ENCODE peak calls at places on chromosome 9, in seven cellular contexts. D is stomach, W is adrenal gland, J is left ventricle myocardium inferior, Q is aorta, R is tibial artery, L is IMR-90. B is an unnamed sample. For H3K4me1 and H3K36me3, the result is how much of the 10 kb centered on the place peaks cover.

GRCh38 chr9:98129451-98129881 is 10.4 kb upstream of the TRIM14 start:
- DNase-seq in J (no peak), D (no peak), W (no peak), Q (no peak), R (no peak), L (peak), B (peak)

GRCh38 chr9:27726244-27727141 is 153.2 kb upstream of the C9orf72 start:
- DNase-seq in J (peak), L (peak), Q (peak), W (peak), D (peak), R (peak), B (peak)

GRCh38 chr9:90165281-90165680 is 477.3 kb downstream of the DIRAS2 start:
- DNase-seq in W (no peak), D (no peak), J (no peak), L (no peak), R (no peak), Q (no peak), B (peak)

GRCh38 chr9:72477862-72478564 is 43.4 kb upstream of the TMC1 start:
- DNase-seq in R (no peak), L (peak), W (no peak), Q (no peak), D (peak), J (no peak), B (peak)

GRCh38 chr9:107389617-107390071 is 99.9 kb downstream of the KLF4 start:
- DNase-seq in J (peak), L (peak), D (peak), W (peak), Q (peak), R (peak), B (peak)

GRCh38 chr9:89872426-89872912 is 267.7 kb downstream of the GADD45G start:
- DNase-seq in W (no peak), J (no peak), Q (no peak), D (peak), L (no peak), R (peak), B (no peak)

GRCh38 chr9:124511426-124511840 is 4.2 kb upstream of the NR5A1 start:
- DNase-seq in L (no peak), J (no peak), Q (no peak), R (no peak), D (no peak), W (no peak), B (no peak)

GRCh38 chr9:101449071-101449721 is 13.6 kb upstream of the ALDOB start:
- DNase-seq in Q (peak), J (peak), R (peak), W (peak), D (peak), L (peak), B (peak)

GRCh38 chr9:113695901-113696300 is 180.2 kb upstream of the ZNF618 start:
- DNase-seq in Q (no peak), R (no peak), J (no peak), W (no peak), D (no peak), L (no peak), B (no peak)

GRCh38 chr9:111621895-111622480 is 9.1 kb upstream of the DNAJC25 start:
- DNase-seq in L (peak), R (no peak), J (no peak), D (peak), Q (no peak), W (peak), B (peak)

GRCh38 chr9:89916001-89916635 is 311.3 kb downstream of the GADD45G start:
- DNase-seq in R (no peak), Q (no peak), L (no peak), J (no peak), W (no peak), D (no peak), B (no peak)

GRCh38 chr9:3526903-3527652 is 1.3 kb upstream of the RFX3 start:
- DNase-seq in J (no peak), L (peak), D (no peak), Q (peak), R (no peak), W (peak), B (peak)

DNA sequence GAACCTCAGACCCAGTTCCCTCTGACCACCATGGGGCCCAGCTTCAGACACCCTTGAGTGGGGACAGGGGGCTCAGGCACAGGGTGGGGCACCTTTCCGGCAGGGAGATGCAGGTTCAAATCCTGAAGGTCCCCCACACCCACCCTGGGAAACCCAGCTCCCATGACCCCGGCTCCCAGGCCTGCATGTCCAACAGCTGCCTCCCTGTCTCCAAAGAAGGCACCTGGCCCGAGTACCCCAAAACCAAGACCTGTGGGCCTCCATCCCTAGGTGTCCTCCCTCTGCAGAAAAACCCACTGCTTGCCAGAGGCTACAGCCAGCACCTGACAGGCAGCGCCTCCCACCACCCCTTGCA is 38.5 kb downstream of the VAV2 start:
- DNase-seq in R (no peak), J (no peak), D (no peak), W (no peak), L (no peak), Q (peak), B (no peak)
- H3K4me1 ChIP-seq in R (under half), J (under half), D (under half), W (under half), L (under half), Q (under half), B (under half)

DNA sequence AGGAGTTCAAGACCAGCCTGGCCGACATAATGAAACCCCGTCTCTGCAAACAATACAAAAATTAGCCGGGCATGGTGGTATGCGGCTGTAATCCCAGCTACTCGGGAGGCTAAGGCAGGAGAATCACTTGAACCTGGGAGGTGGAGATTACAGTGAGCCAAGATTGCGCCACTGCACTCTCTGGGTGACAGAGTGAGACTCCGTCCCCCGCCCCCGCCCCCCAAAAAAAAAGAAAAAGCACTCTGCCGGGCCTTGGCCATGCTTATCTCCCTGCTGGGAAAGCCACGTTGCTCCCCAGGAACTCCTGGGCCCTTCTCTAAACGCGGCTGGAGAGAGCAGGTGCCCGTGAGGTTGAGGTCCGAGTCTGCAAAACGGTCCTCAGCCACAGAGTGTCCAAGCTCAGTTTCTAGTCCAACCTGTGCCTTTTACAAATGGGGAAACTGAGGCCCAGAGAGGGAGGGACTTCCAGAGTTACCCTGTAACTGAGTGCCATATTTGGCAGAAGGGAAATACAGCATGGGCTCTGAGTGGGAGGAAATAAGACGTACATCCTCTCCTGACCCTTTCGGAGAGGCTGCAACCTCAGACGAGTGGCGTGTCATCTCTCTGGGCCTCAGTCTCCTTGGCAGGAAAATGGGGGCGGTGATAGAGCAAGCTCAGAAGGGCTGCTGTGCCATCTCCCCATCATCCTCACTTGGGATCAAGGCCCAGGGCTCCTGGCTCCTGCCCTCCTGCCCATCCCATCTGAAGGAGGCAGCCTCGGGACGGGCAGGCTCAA is 6.6 kb upstream of the PHYHD1 start:
- DNase-seq in Q (no peak), L (no peak), W (no peak), D (no peak), R (no peak), J (no peak), B (no peak)
- H3K36me3 ChIP-seq in Q (under half), L (under half), W (under half), D (half or more), R (under half), J (under half), B (under half)

GRCh38 chr9:131008563-131008908 is 438 bp upstream of the LAMC3 start:
- DNase-seq in J (no peak), R (no peak), W (no peak), D (no peak), Q (no peak), L (no peak), B (no peak)

GRCh38 chr9:131010482-131011273 is 1.7 kb downstream of the LAMC3 start:
- DNase-seq in J (no peak), R (no peak), Q (no peak), D (no peak), W (peak), L (no peak), B (no peak)

GRCh38 chr9:131008086-131008485 is 888 bp upstream of the LAMC3 start:
- DNase-seq in L (no peak), W (no peak), J (no peak), R (no peak), Q (no peak), D (no peak), B (no peak)

GRCh38 chr9:131011274-131012022 is 2.5 kb downstream of the LAMC3 start:
- DNase-seq in L (no peak), J (no peak), Q (no peak), D (no peak), W (peak), R (no peak), B (no peak)

DNA sequence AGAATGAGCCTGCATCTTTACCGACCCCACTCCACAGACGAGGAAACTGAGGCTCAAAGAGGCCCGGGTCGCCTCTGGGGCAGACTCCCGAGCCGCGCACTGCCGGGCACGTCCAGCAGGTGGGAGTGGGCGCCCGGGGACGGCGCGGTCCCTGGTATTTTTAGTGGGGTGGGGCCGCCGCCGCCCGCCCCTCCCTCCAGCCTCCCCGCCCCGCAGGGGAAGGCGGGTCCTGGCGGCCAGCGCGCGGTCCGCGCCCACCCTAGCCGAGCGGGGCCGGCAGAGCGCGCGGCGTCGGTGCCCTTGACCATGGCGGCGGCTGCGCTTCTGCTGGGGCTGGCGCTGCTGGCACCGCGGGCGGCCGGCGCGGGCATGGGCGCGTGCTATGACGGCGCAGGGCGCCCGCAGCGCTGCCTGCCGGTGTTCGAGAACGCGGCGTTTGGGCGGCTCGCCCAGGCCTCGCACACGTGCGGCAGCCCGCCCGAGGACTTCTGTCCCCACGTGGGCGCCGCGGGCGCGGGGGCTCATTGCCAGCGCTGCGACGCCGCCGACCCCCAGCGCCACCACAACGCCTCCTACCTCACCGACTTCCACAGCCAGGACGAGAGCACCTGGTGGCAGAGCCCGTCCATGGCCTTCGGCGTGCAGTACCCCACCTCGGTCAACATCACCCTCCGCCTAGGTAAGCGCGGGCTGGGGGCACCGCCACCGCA is at the start of gene LAMC3:
- DNase-seq in W (peak), Q (no peak), J (no peak), L (no peak), R (no peak), D (no peak), B (no peak)
- H3K4me3 ChIP-seq in W (peak), Q (peak), J (peak), L (peak), R (peak), D (peak), B (peak)

GRCh38 chr9:128393971-128394370 is 22.8 kb downstream of the URM1 start:
- DNase-seq in W (no peak), Q (no peak), D (no peak), J (no peak), R (no peak), L (no peak), B (no peak)

GRCh38 chr9:128390813-128391711 is 19.9 kb downstream of the URM1 start:
- DNase-seq in D (no peak), W (no peak), L (no peak), Q (no peak), R (no peak), J (no peak), B (no peak)

GRCh38 chr9:128391956-128392301 is 20.8 kb downstream of the URM1 start:
- DNase-seq in W (no peak), J (no peak), Q (no peak), L (no peak), R (no peak), D (no peak), B (no peak)

GRCh38 chr9:128393171-128393761 is 22.1 kb downstream of the URM1 start:
- DNase-seq in R (no peak), D (no peak), L (no peak), J (no peak), Q (no peak), W (no peak), B (no peak)

GRCh38 chr9:128392302-128393152 is 21.4 kb downstream of the URM1 start:
- DNase-seq in W (no peak), D (no peak), J (no peak), Q (no peak), L (no peak), R (no peak), B (no peak)
- H3K4me1 ChIP-seq in W (under half), D (under half), J (under half), Q (under half), L (under half), R (under half), B (under half)

DNA sequence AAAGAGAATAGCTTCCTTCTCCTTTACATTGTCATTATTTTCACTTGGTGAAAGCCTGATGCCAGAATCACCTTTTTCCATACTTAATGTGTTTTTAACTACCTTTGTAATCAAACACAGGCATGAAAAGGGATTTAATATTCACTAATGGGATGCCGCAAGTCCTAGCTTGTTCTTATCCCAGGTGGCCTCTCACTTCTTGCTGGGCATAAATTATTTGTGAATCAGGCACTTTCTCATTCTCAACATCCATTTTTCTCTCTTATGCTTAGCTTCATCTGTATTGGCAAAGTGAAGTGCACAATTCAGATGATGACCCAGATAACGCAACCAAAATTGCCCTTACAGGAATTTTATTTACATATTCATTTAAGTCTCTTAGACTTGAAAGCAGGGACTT is 10.9 kb downstream of the ACTL7B start:
- DNase-seq in D (no peak), R (no peak), J (no peak), L (no peak), W (no peak), Q (no peak), B (no peak)
- H3K36me3 ChIP-seq in D (under half), R (under half), J (under half), L (under half), W (under half), Q (under half), B (under half)

DNA sequence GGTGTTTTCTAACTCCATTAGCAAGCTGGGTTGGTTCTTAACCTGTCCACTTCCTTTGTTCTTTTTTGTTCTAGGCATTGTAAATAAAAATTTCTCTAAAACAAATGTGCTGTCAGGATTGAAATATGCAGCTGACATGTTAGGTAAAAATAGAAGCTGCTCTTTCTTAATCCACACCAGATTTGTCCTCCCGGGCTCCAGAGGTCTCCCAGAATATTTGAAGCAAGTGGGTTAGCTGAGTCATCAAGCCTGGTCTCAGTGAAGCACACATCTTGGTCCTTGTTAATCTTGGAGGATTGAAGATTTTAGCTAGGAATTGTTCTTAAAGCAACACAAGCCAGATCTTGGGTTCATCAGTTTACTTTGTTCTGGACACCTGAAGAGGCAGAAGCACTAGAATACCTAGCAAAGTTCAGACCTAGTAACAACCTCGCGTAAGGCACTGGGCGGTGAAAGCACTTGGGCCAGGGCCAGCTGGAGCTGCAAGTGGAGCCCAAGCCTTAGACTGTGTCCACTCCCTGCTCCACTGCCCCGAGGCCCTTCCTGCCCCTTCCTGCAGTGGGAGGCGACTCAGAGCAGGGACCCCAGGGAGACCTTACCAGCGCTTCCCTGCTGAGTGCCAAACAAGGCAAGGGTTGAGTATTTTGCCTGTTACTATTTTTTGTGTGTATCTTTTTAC is 36.5 kb downstream of the HABP4 start:
- DNase-seq in Q (peak), W (peak), J (peak), L (peak), D (peak), R (peak), B (peak)
- H3K4me3 ChIP-seq in Q (no peak), W (no peak), J (peak), L (no peak), D (no peak), R (peak), B (no peak)

GRCh38 chr9:105883847-105884246 is 189.5 kb downstream of the TMEM38B start:
- DNase-seq in D (no peak), J (no peak), L (no peak), W (no peak), Q (no peak), R (no peak), B (no peak)

GRCh38 chr9:105886136-105886535 is 191.8 kb downstream of the TMEM38B start:
- DNase-seq in J (no peak), W (no peak), L (no peak), Q (no peak), R (no peak), D (no peak), B (no peak)

GRCh38 chr9:105890046-105890822 is 195.9 kb downstream of the TMEM38B start:
- DNase-seq in R (no peak), J (no peak), Q (no peak), W (no peak), D (no peak), L (no peak), B (no peak)

GRCh38 chr9:105884416-105884815 is 190.1 kb downstream of the TMEM38B start:
- DNase-seq in J (no peak), D (no peak), L (no peak), R (no peak), W (no peak), Q (no peak), B (no peak)

GRCh38 chr9:105887679-105888078 is 193.3 kb downstream of the TMEM38B start:
- DNase-seq in D (no peak), L (no peak), W (no peak), R (no peak), Q (no peak), J (no peak), B (no peak)
- H3K4me1 ChIP-seq in D (under half), L (under half), W (under half), R (under half), Q (under half), J (under half), B (under half)